ENCODE peak calls at places on chromosomes 16 and 17, in ten cellular contexts. One of them, this sample, is unnamed.
A peak's percentile ranks its signal among the peaks of the same experiment; 100 is the strongest.

GRCh38 chr16:27322858-27323780 is 9.3 kb downstream of the IL4R start:
- DNase-seq in ovary: no peak
- DNase-seq in left ventricle myocardium inferior: no peak
- DNase-seq in adrenal gland: peak; percentile 10
- DNase-seq in left lung: no peak
- DNase-seq in K562: no peak
- DNase-seq in WERI-Rb-1: no peak
- DNase-seq in SJSA1: no peak
- DNase-seq in lower lobe of right lung: peak; percentile 21
- DNase-seq in H9: no peak
- DNase-seq in this sample: no peak

GRCh38 chr16:9091867-9092281 is 430 bp downstream of the HAPSTR1 start:
- DNase-seq in ovary: no peak
- DNase-seq in left ventricle myocardium inferior: peak; percentile 49
- DNase-seq in adrenal gland: peak; percentile 43
- DNase-seq in left lung: peak; percentile 56
- DNase-seq in K562: no peak
- DNase-seq in WERI-Rb-1: peak; percentile 27
- DNase-seq in SJSA1: peak; percentile 51
- DNase-seq in lower lobe of right lung: peak; percentile 67
- DNase-seq in H9: no peak
- DNase-seq in this sample: peak; percentile 43

GRCh38 chr17:41592601-41593305 is 6.1 kb upstream of the KRT14 start:
- DNase-seq in ovary: no peak
- DNase-seq in left ventricle myocardium inferior: no peak
- DNase-seq in adrenal gland: no peak
- DNase-seq in left lung: no peak
- DNase-seq in K562: no peak
- DNase-seq in WERI-Rb-1: peak; percentile 72
- DNase-seq in SJSA1: no peak
- DNase-seq in lower lobe of right lung: no peak
- DNase-seq in H9: no peak
- DNase-seq in this sample: no peak

GRCh38 chr16:88804552-88805339 is 1.2 kb downstream of the CDT1 start:
- DNase-seq in ovary: peak; percentile 50
- DNase-seq in left ventricle myocardium inferior: no peak
- DNase-seq in adrenal gland: no peak
- DNase-seq in left lung: no peak
- DNase-seq in K562: peak; percentile 53
- DNase-seq in WERI-Rb-1: peak; percentile 50
- DNase-seq in SJSA1: no peak
- DNase-seq in lower lobe of right lung: no peak
- DNase-seq in H9: peak; percentile 65
- DNase-seq in this sample: no peak

GRCh38 chr16:27951752-27952151 is 111.8 kb downstream of the GSG1L start:
- DNase-seq in ovary: no peak
- DNase-seq in left ventricle myocardium inferior: no peak
- DNase-seq in adrenal gland: no peak
- DNase-seq in left lung: no peak
- DNase-seq in K562: no peak
- DNase-seq in WERI-Rb-1: no peak
- DNase-seq in SJSA1: no peak
- DNase-seq in lower lobe of right lung: no peak
- DNase-seq in H9: no peak
- DNase-seq in this sample: no peak

GRCh38 chr17:10349403-10349802 is 23.4 kb downstream of the MYH13 start:
- DNase-seq in ovary: no peak
- DNase-seq in left ventricle myocardium inferior: no peak
- DNase-seq in adrenal gland: no peak
- DNase-seq in left lung: no peak
- DNase-seq in K562: no peak
- DNase-seq in WERI-Rb-1: no peak
- DNase-seq in SJSA1: no peak
- DNase-seq in lower lobe of right lung: no peak
- DNase-seq in H9: peak; percentile 66
- DNase-seq in this sample: no peak

GRCh38 chr16:88763502-88764053 is 21.4 kb downstream of the PIEZO1 start:
- DNase-seq in ovary: no peak
- DNase-seq in left ventricle myocardium inferior: no peak
- DNase-seq in adrenal gland: no peak
- DNase-seq in left lung: no peak
- DNase-seq in K562: peak; percentile 50
- DNase-seq in WERI-Rb-1: no peak
- DNase-seq in SJSA1: no peak
- DNase-seq in lower lobe of right lung: peak; percentile 72
- DNase-seq in H9: peak; percentile 89
- DNase-seq in this sample: no peak

GRCh38 chr17:31427684-31428083 is 36.2 kb downstream of the RAB11FIP4 start:
- DNase-seq in ovary: no peak
- DNase-seq in left ventricle myocardium inferior: no peak
- DNase-seq in adrenal gland: no peak
- DNase-seq in left lung: no peak
- DNase-seq in K562: no peak
- DNase-seq in WERI-Rb-1: no peak
- DNase-seq in SJSA1: no peak
- DNase-seq in lower lobe of right lung: no peak
- DNase-seq in H9: no peak
- DNase-seq in this sample: peak; percentile 58

GRCh38 chr17:7961436-7961835 is 29.4 kb downstream of the CNTROB start:
- DNase-seq in ovary: no peak
- DNase-seq in left ventricle myocardium inferior: no peak
- DNase-seq in adrenal gland: no peak
- DNase-seq in left lung: no peak
- DNase-seq in K562: no peak
- DNase-seq in WERI-Rb-1: no peak
- DNase-seq in SJSA1: no peak
- DNase-seq in lower lobe of right lung: no peak
- DNase-seq in H9: no peak
- DNase-seq in this sample: no peak

GRCh38 chr17:50516980-50517379 is 8.7 kb downstream of the MYCBPAP start:
- DNase-seq in ovary: no peak
- DNase-seq in left ventricle myocardium inferior: no peak
- DNase-seq in adrenal gland: no peak
- DNase-seq in left lung: no peak
- DNase-seq in K562: no peak
- DNase-seq in WERI-Rb-1: no peak
- DNase-seq in SJSA1: no peak
- DNase-seq in lower lobe of right lung: no peak
- DNase-seq in H9: no peak
- DNase-seq in this sample: no peak

GRCh38 chr17:44417553-44417952 is 28.1 kb upstream of the ITGA2B start:
- DNase-seq in ovary: no peak
- DNase-seq in left ventricle myocardium inferior: no peak
- DNase-seq in adrenal gland: no peak
- DNase-seq in left lung: no peak
- DNase-seq in K562: no peak
- DNase-seq in WERI-Rb-1: no peak
- DNase-seq in SJSA1: no peak
- DNase-seq in lower lobe of right lung: no peak
- DNase-seq in H9: no peak
- DNase-seq in this sample: no peak

GRCh38 chr17:12136646-12137045 is 116.0 kb downstream of the MAP2K4 start:
- DNase-seq in ovary: no peak
- DNase-seq in left ventricle myocardium inferior: no peak
- DNase-seq in adrenal gland: no peak
- DNase-seq in left lung: no peak
- DNase-seq in K562: no peak
- DNase-seq in WERI-Rb-1: no peak
- DNase-seq in SJSA1: no peak
- DNase-seq in lower lobe of right lung: no peak
- DNase-seq in H9: no peak
- DNase-seq in this sample: no peak

GRCh38 chr16:57061084-57061905 is 31.1 kb upstream of the CPNE2 start:
- DNase-seq in ovary: peak; percentile 73
- DNase-seq in left ventricle myocardium inferior: peak; percentile 76
- DNase-seq in adrenal gland: peak; percentile 79
- DNase-seq in left lung: peak; percentile 83
- DNase-seq in K562: no peak
- DNase-seq in WERI-Rb-1: peak; percentile 49
- DNase-seq in SJSA1: no peak
- DNase-seq in lower lobe of right lung: peak; percentile 88
- DNase-seq in H9: no peak
- DNase-seq in this sample: no peak

GRCh38 chr16:24996731-24997130 is 18.4 kb downstream of the ARHGAP17 start:
- DNase-seq in ovary: no peak
- DNase-seq in left ventricle myocardium inferior: no peak
- DNase-seq in adrenal gland: no peak
- DNase-seq in left lung: no peak
- DNase-seq in K562: no peak
- DNase-seq in WERI-Rb-1: no peak
- DNase-seq in SJSA1: no peak
- DNase-seq in lower lobe of right lung: no peak
- DNase-seq in H9: no peak
- DNase-seq in this sample: no peak

GRCh38 chr16:24998201-24998600 is 17.0 kb downstream of the ARHGAP17 start:
- DNase-seq in ovary: no peak
- DNase-seq in left ventricle myocardium inferior: no peak
- DNase-seq in adrenal gland: peak; percentile 17
- DNase-seq in left lung: no peak
- DNase-seq in K562: no peak
- DNase-seq in WERI-Rb-1: no peak
- DNase-seq in SJSA1: no peak
- DNase-seq in lower lobe of right lung: no peak
- DNase-seq in H9: no peak
- DNase-seq in this sample: no peak

GRCh38 chr16:24999088-24999670 is 16.0 kb downstream of the ARHGAP17 start:
- DNase-seq in ovary: no peak
- DNase-seq in left ventricle myocardium inferior: no peak
- DNase-seq in adrenal gland: no peak
- DNase-seq in left lung: no peak
- DNase-seq in K562: no peak
- DNase-seq in WERI-Rb-1: no peak
- DNase-seq in SJSA1: no peak
- DNase-seq in lower lobe of right lung: no peak
- DNase-seq in H9: no peak
- DNase-seq in this sample: no peak

GRCh38 chr16:24996301-24996700 is 18.9 kb downstream of the ARHGAP17 start:
- DNase-seq in ovary: no peak
- DNase-seq in left ventricle myocardium inferior: no peak
- DNase-seq in adrenal gland: no peak
- DNase-seq in left lung: no peak
- DNase-seq in K562: no peak
- DNase-seq in WERI-Rb-1: no peak
- DNase-seq in SJSA1: no peak
- DNase-seq in lower lobe of right lung: no peak
- DNase-seq in H9: no peak
- DNase-seq in this sample: no peak

DNA sequence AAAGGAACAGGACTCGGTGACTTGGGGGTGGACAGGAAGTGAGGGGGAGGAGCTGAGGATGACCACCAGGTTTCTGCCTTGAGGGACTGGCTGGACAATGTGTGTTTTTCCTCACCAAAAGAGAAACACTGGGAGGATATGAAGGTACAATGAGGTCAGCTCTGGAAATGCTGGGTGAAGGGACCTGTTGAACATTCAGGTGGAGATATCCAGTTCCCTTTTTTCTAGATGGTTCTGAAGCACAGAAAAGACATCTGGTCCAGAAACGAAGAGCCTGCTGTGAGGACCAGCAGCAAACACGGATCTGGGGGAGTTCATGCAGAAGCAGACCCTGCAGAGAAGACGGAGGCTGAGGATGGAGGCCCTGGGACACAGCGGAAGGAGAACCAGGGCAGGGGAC is 17.5 kb downstream of the ARHGAP17 start:
- DNase-seq in ovary: no peak
- DNase-seq in left ventricle myocardium inferior: no peak
- DNase-seq in adrenal gland: peak; percentile 11
- DNase-seq in left lung: no peak
- DNase-seq in K562: no peak
- DNase-seq in WERI-Rb-1: no peak
- DNase-seq in SJSA1: no peak
- DNase-seq in lower lobe of right lung: no peak
- DNase-seq in H9: no peak
- DNase-seq in this sample: no peak
- H3K27ac ChIP-seq in ovary: no peak overlapping the region
- H3K27ac ChIP-seq in left ventricle myocardium inferior: peak overlapping the region; percentile 88
- H3K27ac ChIP-seq in adrenal gland: no peak overlapping the region
- H3K27ac ChIP-seq in left lung: no peak overlapping the region
- H3K27ac ChIP-seq in K562: no peak overlapping the region
- H3K27ac ChIP-seq in WERI-Rb-1: no peak overlapping the region
- H3K27ac ChIP-seq in SJSA1: no peak overlapping the region
- H3K27ac ChIP-seq in lower lobe of right lung: no peak overlapping the region
- H3K27ac ChIP-seq in H9: no peak overlapping the region
- H3K27ac ChIP-seq in this sample: peak overlapping the region; percentile 35

GRCh38 chr17:75753514-75754377 is 11.2 kb downstream of the GALK1 start:
- DNase-seq in ovary: peak; percentile 89
- DNase-seq in left ventricle myocardium inferior: peak; percentile 78
- DNase-seq in adrenal gland: peak; percentile 70
- DNase-seq in left lung: peak; percentile 75
- DNase-seq in K562: peak; percentile 89
- DNase-seq in WERI-Rb-1: peak; percentile 92
- DNase-seq in SJSA1: peak; percentile 84
- DNase-seq in lower lobe of right lung: peak; percentile 78
- DNase-seq in H9: peak; percentile 92
- DNase-seq in this sample: peak; percentile 67
- H3K27ac ChIP-seq in ovary: no peak overlapping the region
- H3K27ac ChIP-seq in left ventricle myocardium inferior: peak overlapping the region; percentile 40
- H3K27ac ChIP-seq in adrenal gland: no peak overlapping the region
- H3K27ac ChIP-seq in left lung: no peak overlapping the region
- H3K27ac ChIP-seq in K562: peak overlapping the region; percentile 76
- H3K27ac ChIP-seq in WERI-Rb-1: peak overlapping the region; percentile 86
- H3K27ac ChIP-seq in SJSA1: peak overlapping the region; percentile 35
- H3K27ac ChIP-seq in lower lobe of right lung: peak overlapping the region; percentile 58
- H3K27ac ChIP-seq in H9: no peak overlapping the region
- H3K27ac ChIP-seq in this sample: peak overlapping the region; percentile 49

GRCh38 chr17:82031303-82031884 is at the start of gene RAC3:
- DNase-seq in ovary: no peak
- DNase-seq in left ventricle myocardium inferior: no peak
- DNase-seq in adrenal gland: no peak
- DNase-seq in left lung: no peak
- DNase-seq in K562: peak; percentile 69
- DNase-seq in WERI-Rb-1: no peak
- DNase-seq in SJSA1: no peak
- DNase-seq in lower lobe of right lung: no peak
- DNase-seq in H9: no peak
- DNase-seq in this sample: no peak
- H3K27ac ChIP-seq in ovary: peak within 1 kb of the TSS; percentile 23
- H3K27ac ChIP-seq in left ventricle myocardium inferior: no peak within 1 kb of the TSS
- H3K27ac ChIP-seq in adrenal gland: peak within 1 kb of the TSS; percentile 61
- H3K27ac ChIP-seq in left lung: peak within 1 kb of the TSS; percentile 31
- H3K27ac ChIP-seq in K562: peak within 1 kb of the TSS; percentile 84
- H3K27ac ChIP-seq in WERI-Rb-1: peak within 1 kb of the TSS; percentile 73
- H3K27ac ChIP-seq in SJSA1: no peak within 1 kb of the TSS
- H3K27ac ChIP-seq in lower lobe of right lung: peak within 1 kb of the TSS; percentile 37
- H3K27ac ChIP-seq in H9: no peak within 1 kb of the TSS
- H3K27ac ChIP-seq in this sample: no peak within 1 kb of the TSS

DNA sequence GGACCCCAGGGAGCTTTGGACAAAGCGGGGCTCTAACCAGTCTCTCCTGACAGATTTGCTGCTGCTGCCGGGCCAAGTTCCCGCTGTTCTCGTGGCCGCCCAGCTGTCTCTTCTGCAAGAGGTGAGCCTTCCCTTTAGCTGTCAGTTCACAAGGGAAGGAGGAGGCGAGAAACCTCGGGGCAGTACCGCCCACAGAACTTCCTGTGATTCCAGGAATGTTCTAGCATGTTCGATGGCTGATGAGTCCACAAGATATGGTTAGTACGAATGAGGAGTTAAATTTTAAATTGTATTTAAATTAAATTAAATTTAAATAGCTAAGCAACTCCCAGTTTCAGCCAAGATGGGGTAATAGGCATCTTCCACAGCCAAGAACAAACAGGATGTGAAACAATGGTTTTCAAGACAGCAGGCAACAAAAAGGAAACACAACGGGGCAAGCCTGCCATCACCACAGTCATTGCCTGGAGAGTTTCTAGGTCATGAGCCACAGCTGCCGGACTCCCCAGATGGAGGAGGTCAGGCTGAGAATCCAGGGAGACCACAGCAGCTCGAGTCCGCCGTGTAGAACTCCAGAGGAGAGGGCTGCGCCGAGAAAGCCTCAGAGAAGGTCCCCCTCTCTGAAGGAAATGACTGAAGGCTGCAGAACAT is 9.5 kb upstream of the TCF25 start:
- DNase-seq in ovary: no peak
- DNase-seq in left ventricle myocardium inferior: peak; percentile 36
- DNase-seq in adrenal gland: peak; percentile 40
- DNase-seq in left lung: peak; percentile 64
- DNase-seq in K562: no peak
- DNase-seq in WERI-Rb-1: no peak
- DNase-seq in SJSA1: no peak
- DNase-seq in lower lobe of right lung: peak; percentile 64
- DNase-seq in H9: no peak
- DNase-seq in this sample: no peak
- H3K27ac ChIP-seq in ovary: no peak overlapping the region
- H3K27ac ChIP-seq in left ventricle myocardium inferior: peak overlapping the region; percentile 83
- H3K27ac ChIP-seq in adrenal gland: peak overlapping the region; percentile 77
- H3K27ac ChIP-seq in left lung: peak overlapping the region; percentile 75
- H3K27ac ChIP-seq in K562: no peak overlapping the region
- H3K27ac ChIP-seq in WERI-Rb-1: no peak overlapping the region
- H3K27ac ChIP-seq in SJSA1: no peak overlapping the region
- H3K27ac ChIP-seq in lower lobe of right lung: peak overlapping the region; percentile 88
- H3K27ac ChIP-seq in H9: no peak overlapping the region
- H3K27ac ChIP-seq in this sample: peak overlapping the region; percentile 32